ENCODE peak calls at places on chromosomes 11 and 22, in ten cellular contexts. One of them, this sample, is unnamed.

GRCh38 chr11:35335226-35335625 is 84.1 kb downstream of the SLC1A2 start:
- DNase-seq in astrocyte of the spinal cord: no peak
- DNase-seq in frontal cortex: no peak
- DNase-seq in NCI-H1417: no peak
- DNase-seq in EL: no peak
- DNase-seq in left ventricle myocardium inferior: no peak
- DNase-seq in right cardiac atrium: no peak
- DNase-seq in neural crest cell: no peak
- DNase-seq in AG08396: no peak
- DNase-seq in AG10803: peak; percentile 89
- DNase-seq in this sample: no peak

GRCh38 chr11:106644824-106645223 is 373.5 kb downstream of the GUCY1A2 start:
- DNase-seq in astrocyte of the spinal cord: peak; percentile 45
- DNase-seq in frontal cortex: no peak
- DNase-seq in NCI-H1417: peak; percentile 18
- DNase-seq in EL: peak; percentile 6
- DNase-seq in left ventricle myocardium inferior: no peak
- DNase-seq in right cardiac atrium: no peak
- DNase-seq in neural crest cell: no peak
- DNase-seq in AG08396: no peak
- DNase-seq in AG10803: no peak
- DNase-seq in this sample: no peak

GRCh38 chr22:37907036-37907954 is 1.2 kb downstream of the MICALL1 start:
- DNase-seq in astrocyte of the spinal cord: no peak
- DNase-seq in frontal cortex: no peak
- DNase-seq in NCI-H1417: no peak
- DNase-seq in EL: peak; percentile 47
- DNase-seq in left ventricle myocardium inferior: no peak
- DNase-seq in right cardiac atrium: peak; percentile 49
- DNase-seq in neural crest cell: no peak
- DNase-seq in AG08396: no peak
- DNase-seq in AG10803: peak; percentile 36
- DNase-seq in this sample: no peak

GRCh38 chr22:50306753-50307749 is at the start of gene PLXNB2:
- DNase-seq in astrocyte of the spinal cord: peak; percentile 84
- DNase-seq in frontal cortex: peak; percentile 95
- DNase-seq in NCI-H1417: peak; percentile 84
- DNase-seq in EL: peak; percentile 80
- DNase-seq in left ventricle myocardium inferior: peak; percentile 88
- DNase-seq in right cardiac atrium: peak; percentile 95
- DNase-seq in neural crest cell: peak; percentile 64
- DNase-seq in AG08396: peak; percentile 89
- DNase-seq in AG10803: peak; percentile 86
- DNase-seq in this sample: peak; percentile 86

GRCh38 chr22:22463855-22464540 is 44.5 kb downstream of the ZNF280B start:
- DNase-seq in astrocyte of the spinal cord: peak; percentile 52
- DNase-seq in frontal cortex: peak; percentile 43
- DNase-seq in NCI-H1417: peak; percentile 70
- DNase-seq in EL: peak; percentile 58
- DNase-seq in left ventricle myocardium inferior: no peak
- DNase-seq in right cardiac atrium: no peak
- DNase-seq in neural crest cell: peak; percentile 72
- DNase-seq in AG08396: peak; percentile 57
- DNase-seq in AG10803: peak; percentile 55
- DNase-seq in this sample: peak; percentile 40

GRCh38 chr11:71215372-71215965 is 36.9 kb downstream of the SHANK2 start:
- DNase-seq in astrocyte of the spinal cord: no peak
- DNase-seq in frontal cortex: no peak
- DNase-seq in NCI-H1417: no peak
- DNase-seq in EL: no peak
- DNase-seq in left ventricle myocardium inferior: no peak
- DNase-seq in right cardiac atrium: no peak
- DNase-seq in neural crest cell: no peak
- DNase-seq in AG08396: no peak
- DNase-seq in AG10803: no peak
- DNase-seq in this sample: no peak

GRCh38 chr11:90220391-90220790 is 2.5 kb downstream of the CHORDC1 start:
- DNase-seq in astrocyte of the spinal cord: peak; percentile 46
- DNase-seq in frontal cortex: no peak
- DNase-seq in NCI-H1417: no peak
- DNase-seq in EL: peak; percentile 52
- DNase-seq in left ventricle myocardium inferior: no peak
- DNase-seq in right cardiac atrium: no peak
- DNase-seq in neural crest cell: no peak
- DNase-seq in AG08396: peak; percentile 64
- DNase-seq in AG10803: peak; percentile 50
- DNase-seq in this sample: no peak

GRCh38 chr11:72491001-72491400 is 56.7 kb upstream of the CLPB start:
- DNase-seq in astrocyte of the spinal cord: no peak
- DNase-seq in frontal cortex: no peak
- DNase-seq in NCI-H1417: no peak
- DNase-seq in EL: no peak
- DNase-seq in left ventricle myocardium inferior: no peak
- DNase-seq in right cardiac atrium: no peak
- DNase-seq in neural crest cell: no peak
- DNase-seq in AG08396: no peak
- DNase-seq in AG10803: peak; percentile 16
- DNase-seq in this sample: no peak

GRCh38 chr11:15615412-15616096 is 500.8 kb downstream of the INSC start:
- DNase-seq in astrocyte of the spinal cord: no peak
- DNase-seq in frontal cortex: no peak
- DNase-seq in NCI-H1417: no peak
- DNase-seq in EL: no peak
- DNase-seq in left ventricle myocardium inferior: no peak
- DNase-seq in right cardiac atrium: no peak
- DNase-seq in neural crest cell: no peak
- DNase-seq in AG08396: no peak
- DNase-seq in AG10803: no peak
- DNase-seq in this sample: no peak

GRCh38 chr11:44550123-44550522 is 15.3 kb upstream of the CD82 start:
- DNase-seq in astrocyte of the spinal cord: no peak
- DNase-seq in frontal cortex: no peak
- DNase-seq in NCI-H1417: peak; percentile 11
- DNase-seq in EL: no peak
- DNase-seq in left ventricle myocardium inferior: no peak
- DNase-seq in right cardiac atrium: no peak
- DNase-seq in neural crest cell: no peak
- DNase-seq in AG08396: no peak
- DNase-seq in AG10803: no peak
- DNase-seq in this sample: no peak

GRCh38 chr11:8566613-8567210 is 27.3 kb downstream of the STK33 start:
- DNase-seq in astrocyte of the spinal cord: peak; percentile 68
- DNase-seq in frontal cortex: peak; percentile 7
- DNase-seq in NCI-H1417: peak; percentile 72
- DNase-seq in EL: peak; percentile 59
- DNase-seq in left ventricle myocardium inferior: no peak
- DNase-seq in right cardiac atrium: peak; percentile 14
- DNase-seq in neural crest cell: no peak
- DNase-seq in AG08396: peak; percentile 8
- DNase-seq in AG10803: peak; percentile 52
- DNase-seq in this sample: no peak

GRCh38 chr11:14480716-14481115 is 18.9 kb downstream of the COPB1 start:
- DNase-seq in astrocyte of the spinal cord: no peak
- DNase-seq in frontal cortex: no peak
- DNase-seq in NCI-H1417: no peak
- DNase-seq in EL: no peak
- DNase-seq in left ventricle myocardium inferior: no peak
- DNase-seq in right cardiac atrium: no peak
- DNase-seq in neural crest cell: no peak
- DNase-seq in AG08396: no peak
- DNase-seq in AG10803: peak; percentile 17
- DNase-seq in this sample: no peak

GRCh38 chr11:17353228-17354021 is 1.8 kb downstream of the NCR3LG1 start:
- DNase-seq in astrocyte of the spinal cord: peak; percentile 79
- DNase-seq in frontal cortex: peak; percentile 32
- DNase-seq in NCI-H1417: peak; percentile 88
- DNase-seq in EL: peak; percentile 87
- DNase-seq in left ventricle myocardium inferior: peak; percentile 77
- DNase-seq in right cardiac atrium: peak; percentile 92
- DNase-seq in neural crest cell: peak; percentile 64
- DNase-seq in AG08396: peak; percentile 82
- DNase-seq in AG10803: peak; percentile 76
- DNase-seq in this sample: peak; percentile 77

GRCh38 chr11:20522536-20522935 is 76.9 kb upstream of the SLC6A5 start:
- DNase-seq in astrocyte of the spinal cord: no peak
- DNase-seq in frontal cortex: no peak
- DNase-seq in NCI-H1417: peak; percentile 59
- DNase-seq in EL: no peak
- DNase-seq in left ventricle myocardium inferior: no peak
- DNase-seq in right cardiac atrium: no peak
- DNase-seq in neural crest cell: no peak
- DNase-seq in AG08396: no peak
- DNase-seq in AG10803: no peak
- DNase-seq in this sample: no peak

GRCh38 chr11:128135451-128135850 is 451.9 kb downstream of the ETS1 start:
- DNase-seq in astrocyte of the spinal cord: peak; percentile 59
- DNase-seq in frontal cortex: no peak
- DNase-seq in NCI-H1417: no peak
- DNase-seq in EL: peak; percentile 2
- DNase-seq in left ventricle myocardium inferior: no peak
- DNase-seq in right cardiac atrium: no peak
- DNase-seq in neural crest cell: no peak
- DNase-seq in AG08396: no peak
- DNase-seq in AG10803: peak; percentile 68
- DNase-seq in this sample: no peak

GRCh38 chr11:61580292-61580888 is 486 bp downstream of the SYT7 start:
- DNase-seq in astrocyte of the spinal cord: no peak
- DNase-seq in frontal cortex: no peak
- DNase-seq in NCI-H1417: peak; percentile 66
- DNase-seq in EL: no peak
- DNase-seq in left ventricle myocardium inferior: no peak
- DNase-seq in right cardiac atrium: no peak
- DNase-seq in neural crest cell: no peak
- DNase-seq in AG08396: peak; percentile 32
- DNase-seq in AG10803: no peak
- DNase-seq in this sample: peak; percentile 43

GRCh38 chr22:49102367-49102766 is 725.3 kb downstream of the BRD1 start:
- DNase-seq in astrocyte of the spinal cord: no peak
- DNase-seq in frontal cortex: no peak
- DNase-seq in NCI-H1417: no peak
- DNase-seq in EL: no peak
- DNase-seq in left ventricle myocardium inferior: no peak
- DNase-seq in right cardiac atrium: no peak
- DNase-seq in neural crest cell: no peak
- DNase-seq in AG08396: no peak
- DNase-seq in AG10803: no peak
- DNase-seq in this sample: no peak

GRCh38 chr22:46021577-46021976 is 44.6 kb upstream of the WNT7B start:
- DNase-seq in astrocyte of the spinal cord: no peak
- DNase-seq in frontal cortex: no peak
- DNase-seq in NCI-H1417: no peak
- DNase-seq in EL: no peak
- DNase-seq in left ventricle myocardium inferior: no peak
- DNase-seq in right cardiac atrium: peak; percentile 12
- DNase-seq in neural crest cell: no peak
- DNase-seq in AG08396: no peak
- DNase-seq in AG10803: no peak
- DNase-seq in this sample: peak; percentile 12

GRCh38 chr11:2383823-2384722 is 7.0 kb downstream of the CD81 start:
- DNase-seq in astrocyte of the spinal cord: no peak
- DNase-seq in frontal cortex: no peak
- DNase-seq in NCI-H1417: no peak
- DNase-seq in EL: no peak
- DNase-seq in left ventricle myocardium inferior: no peak
- DNase-seq in right cardiac atrium: peak; percentile 76
- DNase-seq in neural crest cell: no peak
- DNase-seq in AG08396: no peak
- DNase-seq in AG10803: no peak
- DNase-seq in this sample: peak; percentile 33

GRCh38 chr11:59429924-59430516 is 3.8 kb upstream of the OR5A2 start:
- DNase-seq in astrocyte of the spinal cord: peak; percentile 45
- DNase-seq in frontal cortex: peak; percentile 35
- DNase-seq in NCI-H1417: peak; percentile 64
- DNase-seq in EL: peak; percentile 45
- DNase-seq in left ventricle myocardium inferior: no peak
- DNase-seq in right cardiac atrium: no peak
- DNase-seq in neural crest cell: peak; percentile 52
- DNase-seq in AG08396: peak; percentile 45
- DNase-seq in AG10803: peak; percentile 36
- DNase-seq in this sample: no peak

GRCh38 chr11:126857860-126858808 is 142.4 kb downstream of the KIRREL3 start:
- DNase-seq in astrocyte of the spinal cord: peak; percentile 78
- DNase-seq in frontal cortex: no peak
- DNase-seq in NCI-H1417: peak; percentile 99
- DNase-seq in EL: no peak
- DNase-seq in left ventricle myocardium inferior: no peak
- DNase-seq in right cardiac atrium: no peak
- DNase-seq in neural crest cell: no peak
- DNase-seq in AG08396: peak; percentile 53
- DNase-seq in AG10803: peak; percentile 74
- DNase-seq in this sample: no peak

GRCh38 chr11:61967924-61968757 is 707 bp upstream of the FTH1 start:
- DNase-seq in astrocyte of the spinal cord: peak; percentile 20
- DNase-seq in frontal cortex: no peak
- DNase-seq in NCI-H1417: peak; percentile 90
- DNase-seq in EL: no peak
- DNase-seq in left ventricle myocardium inferior: peak; percentile 51
- DNase-seq in right cardiac atrium: peak; percentile 80
- DNase-seq in neural crest cell: peak; percentile 34
- DNase-seq in AG08396: no peak
- DNase-seq in AG10803: peak; percentile 36
- DNase-seq in this sample: peak; percentile 32

GRCh38 chr22:48444320-48445112 is 1383.2 kb downstream of the BRD1 start:
- DNase-seq in astrocyte of the spinal cord: no peak
- DNase-seq in frontal cortex: no peak
- DNase-seq in NCI-H1417: no peak
- DNase-seq in EL: no peak
- DNase-seq in left ventricle myocardium inferior: no peak
- DNase-seq in right cardiac atrium: no peak
- DNase-seq in neural crest cell: no peak
- DNase-seq in AG08396: no peak
- DNase-seq in AG10803: peak; percentile 56
- DNase-seq in this sample: no peak

GRCh38 chr11:35352107-35352888 is 67.1 kb downstream of the SLC1A2 start:
- DNase-seq in astrocyte of the spinal cord: peak; percentile 75
- DNase-seq in frontal cortex: no peak
- DNase-seq in NCI-H1417: no peak
- DNase-seq in EL: peak; percentile 48
- DNase-seq in left ventricle myocardium inferior: peak; percentile 43
- DNase-seq in right cardiac atrium: no peak
- DNase-seq in neural crest cell: no peak
- DNase-seq in AG08396: no peak
- DNase-seq in AG10803: peak; percentile 51
- DNase-seq in this sample: no peak

GRCh38 chr11:17703951-17704350 is 15.4 kb upstream of the MYOD1 start:
- DNase-seq in astrocyte of the spinal cord: no peak
- DNase-seq in frontal cortex: no peak
- DNase-seq in NCI-H1417: no peak
- DNase-seq in EL: peak; percentile 34
- DNase-seq in left ventricle myocardium inferior: no peak
- DNase-seq in right cardiac atrium: no peak
- DNase-seq in neural crest cell: no peak
- DNase-seq in AG08396: peak; percentile 55
- DNase-seq in AG10803: peak; percentile 10
- DNase-seq in this sample: no peak

GRCh38 chr11:45658292-45658991 is 7.0 kb downstream of the CHST1 start:
- DNase-seq in astrocyte of the spinal cord: peak; percentile 81
- DNase-seq in frontal cortex: peak; percentile 75
- DNase-seq in NCI-H1417: no peak
- DNase-seq in EL: peak; percentile 69
- DNase-seq in left ventricle myocardium inferior: peak; percentile 85
- DNase-seq in right cardiac atrium: peak; percentile 91
- DNase-seq in neural crest cell: no peak
- DNase-seq in AG08396: peak; percentile 44
- DNase-seq in AG10803: peak; percentile 48
- DNase-seq in this sample: peak; percentile 87

GRCh38 chr11:97938789-97939188 is 1082.0 kb upstream of the CNTN5 start:
- DNase-seq in astrocyte of the spinal cord: no peak
- DNase-seq in frontal cortex: no peak
- DNase-seq in NCI-H1417: peak; percentile 27
- DNase-seq in EL: no peak
- DNase-seq in left ventricle myocardium inferior: no peak
- DNase-seq in right cardiac atrium: no peak
- DNase-seq in neural crest cell: no peak
- DNase-seq in AG08396: no peak
- DNase-seq in AG10803: no peak
- DNase-seq in this sample: no peak

This sample was measured in ovary.